ENCODE peak calls at places on chromosome 19, in seven cellular contexts. H is thyroid gland; U is pancreas; Q is right cardiac atrium; Y is small intestine; G is transverse colon; T is effector memory CD4-positive, alpha-beta T cell. I is an unnamed sample. For H3K9me3, the result is how much of the 10 kb centered on the place peaks cover.

GRCh38 chr19:4694211-4694987 is 24.3 kb upstream of the MYDGF start:
- DNase-seq in H (peak), T (no peak), Q (peak), Y (no peak), G (peak), U (no peak), I (no peak)

GRCh38 chr19:40521276-40521675 is 54.5 kb downstream of the SPTBN4 start:
- DNase-seq in G (no peak), H (no peak), T (no peak), Q (no peak), Y (no peak), U (no peak), I (no peak)

GRCh38 chr19:45154064-45154827 is 6.5 kb downstream of the NKPD1 start:
- DNase-seq in Y (peak), U (no peak), H (no peak), T (no peak), G (no peak), Q (peak), I (no peak)

GRCh38 chr19:37227996-37228395 is 10.0 kb downstream of the ZNF383 start:
- DNase-seq in Y (no peak), Q (no peak), G (no peak), T (no peak), U (peak), H (peak), I (no peak)

GRCh38 chr19:13146763-13147563 is 3.2 kb downstream of the STX10 start:
- DNase-seq in Q (no peak), H (no peak), U (no peak), T (no peak), Y (peak), G (peak), I (peak)

GRCh38 chr19:49073514-49074378 is 1.2 kb upstream of the KCNA7 start:
- DNase-seq in U (no peak), Y (no peak), Q (no peak), H (no peak), G (no peak), T (no peak), I (no peak)

GRCh38 chr19:33470040-33470330 is 51.6 kb downstream of the PEPD start:
- DNase-seq in H (no peak), U (no peak), G (no peak), Q (no peak), T (no peak), Y (no peak), I (peak)

GRCh38 chr19:35040826-35041547 is 534 bp upstream of the HPN start:
- DNase-seq in G (peak), U (peak), H (peak), Y (peak), Q (peak), T (no peak), I (peak)

GRCh38 chr19:19788015-19788414 is 33.5 kb downstream of the ZNF506 start:
- DNase-seq in U (no peak), T (no peak), H (no peak), G (no peak), Y (no peak), Q (no peak), I (no peak)

GRCh38 chr19:10603084-10603872 is 16.2 kb upstream of the AP1M2 start:
- DNase-seq in Q (peak), T (peak), Y (peak), G (peak), U (no peak), H (peak), I (peak)

GRCh38 chr19:6725513-6726231 is 5.2 kb upstream of the C3 start:
- DNase-seq in Y (peak), T (no peak), U (no peak), H (no peak), Q (no peak), G (no peak), I (no peak)

GRCh38 chr19:48102870-48103751 is 7.5 kb downstream of the PLA2G4C start:
- DNase-seq in U (no peak), Y (peak), Q (no peak), H (no peak), T (no peak), G (peak), I (no peak)

GRCh38 chr19:16585808-16586476 is 13.7 kb upstream of the SLC35E1 start:
- DNase-seq in U (no peak), Q (no peak), T (peak), G (peak), Y (no peak), H (no peak), I (no peak)

GRCh38 chr19:48964205-48965032 is 690 bp upstream of the FTL start:
- DNase-seq in G (peak), U (peak), Q (no peak), T (no peak), H (no peak), Y (peak), I (peak)

GRCh38 chr19:46920341-46920740 is 59.5 kb downstream of the ARHGAP35 start:
- DNase-seq in U (no peak), Q (no peak), Y (no peak), G (no peak), H (no peak), T (no peak), I (no peak)

GRCh38 chr19:7637374-7638256 is 705 bp downstream of the STXBP2 start:
- DNase-seq in H (peak), Q (peak), T (no peak), U (peak), Y (peak), G (peak), I (peak)

GRCh38 chr19:54464044-54464623 is 556 bp upstream of the LENG9 start:
- DNase-seq in U (peak), Y (peak), G (peak), Q (peak), T (peak), H (peak), I (peak)

GRCh38 chr19:6350688-6351087 is 10.6 kb upstream of the CLPP start:
- DNase-seq in U (no peak), G (no peak), T (no peak), H (no peak), Q (no peak), Y (no peak), I (no peak)

GRCh38 chr19:55173717-55174409 is 6.2 kb downstream of the SYT5 start:
- DNase-seq in U (peak), H (peak), G (peak), T (no peak), Q (peak), Y (peak), I (no peak)

GRCh38 chr19:7718668-7719067 is 13.2 kb downstream of the CLEC4G start:
- DNase-seq in U (no peak), G (peak), Y (no peak), Q (no peak), H (no peak), T (no peak), I (no peak)

GRCh38 chr19:35295792-35296462 is 4.0 kb downstream of the MAG start:
- DNase-seq in U (no peak), H (no peak), T (no peak), Q (no peak), G (peak), Y (no peak), I (no peak)

GRCh38 chr19:6063576-6063961 is 46.7 kb downstream of the RFX2 start:
- DNase-seq in T (no peak), G (peak), H (no peak), Y (no peak), U (no peak), Q (no peak), I (no peak)

GRCh38 chr19:29409121-29409862 is 116.5 kb upstream of the VSTM2B start:
- DNase-seq in U (no peak), G (no peak), Q (no peak), Y (no peak), T (no peak), H (no peak), I (no peak)

GRCh38 chr19:51093066-51093465 is 10.4 kb upstream of the KLK14 start:
- DNase-seq in T (no peak), G (no peak), Y (no peak), Q (no peak), H (peak), U (no peak), I (no peak)

GRCh38 chr19:33794578-33795369 is 1.9 kb upstream of the KCTD15 start:
- DNase-seq in H (peak), T (no peak), Q (peak), G (no peak), U (no peak), Y (no peak), I (no peak)

GRCh38 chr19:41299755-41300089 is 10.2 kb upstream of the CCDC97 start:
- DNase-seq in U (no peak), T (no peak), Y (no peak), H (peak), Q (peak), G (peak), I (peak)

GRCh38 chr19:5627395-5627904 is 4.6 kb downstream of the SAFB start:
- DNase-seq in H (no peak), U (no peak), G (peak), Y (no peak), Q (peak), T (no peak), I (peak)

GRCh38 chr19:19372656-19373416 is 32.6 kb upstream of the GATAD2A start:
- DNase-seq in T (no peak), U (no peak), H (peak), Y (peak), G (peak), Q (peak), I (peak)

GRCh38 chr19:5086725-5087439 is 118.0 kb downstream of the KDM4B start:
- DNase-seq in Q (no peak), T (no peak), U (no peak), H (no peak), Y (no peak), G (no peak), I (no peak)

GRCh38 chr19:37564624-37565369 is 29.8 kb downstream of the ZNF571 start:
- DNase-seq in G (no peak), H (no peak), T (no peak), Q (no peak), Y (no peak), U (no peak), I (no peak)

GRCh38 chr19:23075031-23075733 is 41.6 kb upstream of the ZNF730 start:
- DNase-seq in U (peak), H (peak), G (peak), Q (peak), Y (peak), T (no peak), I (peak)

GRCh38 chr19:35085947-35086346 is 29.7 kb upstream of the FXYD3 start:
- DNase-seq in Q (no peak), U (no peak), H (no peak), G (no peak), T (no peak), Y (no peak), I (no peak)

GRCh38 chr19:49636230-49636932 is 3.6 kb downstream of the RRAS start:
- DNase-seq in H (no peak), T (no peak), U (no peak), Q (no peak), G (no peak), Y (no peak), I (no peak)

GRCh38 chr19:50333737-50334617 is 4.8 kb upstream of the KCNC3 start:
- DNase-seq in H (peak), Y (peak), G (peak), U (peak), Q (peak), T (peak), I (peak)

GRCh38 chr19:50890422-50891252 is 17.4 kb downstream of the KLK2 start:
- DNase-seq in T (no peak), U (no peak), Q (no peak), G (no peak), H (no peak), Y (no peak), I (no peak)

DNA sequence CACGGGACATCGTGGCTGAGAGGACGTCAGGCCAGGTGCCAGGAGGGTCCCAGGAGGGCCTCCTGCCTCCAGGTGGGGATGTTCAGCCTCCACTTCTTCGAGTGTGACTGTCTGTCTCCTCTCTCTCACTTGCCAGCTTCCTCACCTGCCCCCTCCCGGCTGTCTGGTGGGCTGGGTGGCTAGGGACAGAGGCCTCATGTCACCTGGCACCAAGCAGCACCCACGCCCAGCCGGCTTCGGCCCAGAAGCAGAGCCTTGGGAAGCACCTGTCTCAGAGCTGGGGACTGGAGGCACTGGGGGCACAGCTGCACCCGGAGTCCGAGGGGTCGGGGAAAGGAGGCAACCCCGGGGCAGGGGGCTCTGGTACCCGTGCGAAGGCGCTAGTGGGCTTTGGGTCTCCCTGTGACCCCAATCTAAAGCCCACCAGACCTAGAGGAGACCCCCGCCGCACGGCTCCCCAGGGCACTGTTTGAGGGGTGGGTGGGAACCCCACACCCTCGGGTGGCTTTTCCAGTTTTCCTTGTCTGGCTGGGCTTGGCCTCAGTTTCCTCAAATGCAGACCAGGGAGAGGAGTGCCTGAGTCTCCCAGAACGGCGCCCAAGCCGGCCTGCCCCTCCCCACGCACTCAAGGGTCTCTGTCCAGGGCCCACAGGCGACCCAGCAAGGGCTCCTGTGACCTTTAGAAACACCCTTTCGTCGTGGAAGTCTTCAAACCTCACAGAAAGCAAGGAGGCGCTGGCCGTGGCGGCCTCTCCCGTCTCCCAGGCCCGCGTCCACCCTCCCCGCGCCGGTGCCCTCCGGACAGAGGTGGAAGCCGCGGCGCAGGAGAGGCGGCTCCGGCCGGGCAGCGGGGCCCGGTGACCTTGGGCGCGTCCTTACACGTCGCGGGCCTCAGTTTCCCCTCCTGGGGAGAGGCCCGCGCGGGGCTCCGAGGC is 656 bp upstream of the HCN2 start:
- DNase-seq in G (no peak), Q (peak), Y (no peak), U (no peak), T (no peak), H (no peak), I (no peak)
- H3K4me3 ChIP-seq in G (no peak), Q (peak), Y (peak), U (no peak), T (no peak), H (no peak), I (no peak)

GRCh38 chr19:57814505-57815246 is at the start of gene ZNF552:
- DNase-seq in G (peak), H (peak), Y (peak), T (peak), Q (peak), U (peak), I (peak)

GRCh38 chr19:57816652-57817051 is 1.9 kb upstream of the ZNF552 start:
- DNase-seq in G (no peak), Q (no peak), U (no peak), H (no peak), Y (no peak), T (no peak), I (no peak)

GRCh38 chr19:57815247-57816075 is 748 bp upstream of the ZNF552 start:
- DNase-seq in Y (peak), H (no peak), G (no peak), T (no peak), Q (no peak), U (no peak), I (no peak)

GRCh38 chr19:57812201-57812600 is 2.5 kb downstream of the ZNF552 start:
- DNase-seq in Y (no peak), T (no peak), H (no peak), G (no peak), U (no peak), Q (no peak), I (no peak)

DNA sequence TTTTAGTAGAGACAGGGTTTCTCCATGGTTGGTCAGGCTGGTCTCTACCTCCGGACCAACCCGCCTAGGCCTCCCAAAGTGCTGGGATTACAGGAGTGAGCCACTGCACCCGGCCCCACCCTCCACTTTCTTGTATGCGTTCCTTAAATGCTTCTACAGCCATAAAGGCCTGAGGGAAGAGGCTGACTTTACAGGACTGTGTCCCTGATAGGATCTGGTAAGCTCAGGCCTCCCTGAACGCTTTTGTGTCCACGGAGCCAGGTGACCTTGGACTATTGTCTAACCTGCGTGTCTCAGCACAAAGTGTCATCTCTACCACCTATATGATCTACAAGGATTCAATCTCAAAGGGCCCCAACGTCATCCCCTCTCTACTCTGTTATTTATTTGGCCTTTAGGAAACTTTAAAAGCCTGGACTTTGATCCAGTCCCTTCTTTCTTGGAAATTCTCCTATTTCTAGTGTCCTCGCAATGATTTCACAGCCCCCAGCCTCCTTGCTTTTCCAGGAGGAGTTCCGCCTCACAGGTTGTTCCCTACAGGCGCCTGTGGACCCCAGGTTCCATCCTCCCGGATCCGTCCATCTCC is 701 bp downstream of the ZNF552 start:
- DNase-seq in G (peak), T (no peak), Y (peak), U (no peak), H (no peak), Q (no peak), I (no peak)
- H3K27ac ChIP-seq in G (peak), T (peak), Y (peak), U (peak), H (peak), Q (peak), I (peak)

GRCh38 chr19:9566729-9567128 is 17.6 kb downstream of the ZNF121 start:
- DNase-seq in U (no peak), H (no peak), T (no peak), G (no peak), Y (no peak), Q (no peak), I (no peak)
- H3K9me3 ChIP-seq in U (under half), H (under half), T (half or more), G (half or more), Y (under half), Q (under half), I (half or more)

GRCh38 chr19:2391118-2391725 is 31.2 kb downstream of the TMPRSS9 start:
- DNase-seq in H (peak), T (no peak), U (peak), Y (peak), Q (no peak), G (no peak), I (no peak)

GRCh38 chr19:2392366-2392765 is 32.3 kb downstream of the TMPRSS9 start:
- DNase-seq in G (no peak), T (no peak), Y (no peak), H (peak), Q (no peak), U (no peak), I (no peak)

GRCh38 chr19:2389594-2389993 is 29.5 kb downstream of the TMPRSS9 start:
- DNase-seq in H (no peak), G (no peak), T (no peak), Q (no peak), Y (no peak), U (no peak), I (no peak)

GRCh38 chr19:2385053-2385721 is 25.1 kb downstream of the TMPRSS9 start:
- DNase-seq in Q (no peak), T (no peak), H (no peak), U (peak), G (peak), Y (peak), I (no peak)

DNA sequence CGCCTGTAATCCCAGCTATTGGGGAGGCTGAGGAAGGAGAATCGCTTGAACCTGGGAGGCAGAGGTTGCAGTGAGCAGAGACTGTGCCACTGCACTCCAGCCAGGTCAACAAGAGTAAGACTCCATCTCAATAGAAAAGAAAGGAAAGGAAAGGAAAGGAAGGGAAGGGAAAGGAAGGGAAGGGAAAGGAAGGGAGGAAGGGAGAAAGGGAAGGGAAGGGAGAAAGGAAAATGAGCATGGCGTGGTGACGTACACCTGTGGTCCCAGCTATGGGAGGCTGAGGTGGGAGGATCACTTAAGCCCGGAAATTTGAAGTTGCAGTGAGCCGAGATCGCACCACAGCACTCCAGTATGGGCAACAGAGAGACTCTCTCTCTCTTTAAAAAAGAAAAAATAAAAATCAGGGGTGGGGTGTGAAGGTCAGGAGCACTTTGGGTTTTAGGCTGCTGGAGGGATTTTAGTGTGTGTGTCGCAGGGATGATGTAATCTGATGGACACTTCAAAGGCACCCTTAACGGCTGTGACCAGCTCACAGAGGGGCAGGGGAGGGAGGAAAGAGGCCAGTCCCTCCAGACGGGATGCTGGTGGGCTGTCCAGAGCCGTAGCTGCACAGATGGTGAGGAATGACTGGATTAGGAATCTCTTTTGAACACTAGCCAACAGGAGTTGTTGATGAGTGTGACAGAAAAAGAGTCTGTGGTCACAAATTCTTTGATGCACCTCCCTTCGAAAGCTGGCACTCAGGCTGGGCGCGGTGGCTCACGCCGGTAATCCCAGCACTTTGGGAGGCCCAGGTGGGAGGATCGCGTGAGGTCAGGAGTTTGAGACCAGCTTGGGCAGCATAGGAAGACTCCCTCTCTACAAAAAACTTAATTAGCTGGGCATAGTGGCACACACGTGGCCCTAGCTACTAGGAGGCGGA is 27.6 kb downstream of the TMPRSS9 start:
- DNase-seq in T (no peak), G (no peak), Y (no peak), H (no peak), Q (no peak), U (no peak), I (no peak)
- H3K4me3 ChIP-seq in T (no peak), G (no peak), Y (no peak), H (no peak), Q (no peak), U (no peak), I (no peak)